ENCODE peak calls at places on chromosome 7, in six cellular contexts. One of them, this sample, is unnamed.

GRCh38 chr7:486216-486743 is 33.4 kb downstream of the PDGFA start:
- DNase-seq in K562: no peak
- DNase-seq in HepG2: no peak
- DNase-seq in A549: no peak
- DNase-seq in endothelial cell of umbilical vein: no peak
- DNase-seq in GM12878: no peak
- DNase-seq in this sample: no peak

GRCh38 chr7:30805081-30805691 is 34.0 kb downstream of the MINDY4 start:
- DNase-seq in A549: no peak
- DNase-seq in GM12878: no peak
- DNase-seq in endothelial cell of umbilical vein: no peak
- DNase-seq in K562: no peak
- DNase-seq in HepG2: no peak
- DNase-seq in this sample: no peak

GRCh38 chr7:141287936-141288335 is 214.1 kb downstream of the TMEM178B start:
- DNase-seq in HepG2: no peak
- DNase-seq in GM12878: no peak
- DNase-seq in endothelial cell of umbilical vein: no peak
- DNase-seq in K562: no peak
- DNase-seq in A549: no peak
- DNase-seq in this sample: no peak

GRCh38 chr7:140771826-140772225 is 75.3 kb downstream of the NDUFB2 start:
- DNase-seq in HepG2: no peak
- DNase-seq in A549: no peak
- DNase-seq in K562: no peak
- DNase-seq in endothelial cell of umbilical vein: no peak
- DNase-seq in GM12878: no peak
- DNase-seq in this sample: no peak

GRCh38 chr7:11212816-11213215 is 239.1 kb downstream of the PHF14 start:
- DNase-seq in HepG2: no peak
- DNase-seq in endothelial cell of umbilical vein: no peak
- DNase-seq in GM12878: no peak
- DNase-seq in K562: no peak
- DNase-seq in A549: peak
- DNase-seq in this sample: no peak

GRCh38 chr7:131196808-131197207 is 130.9 kb upstream of the MKLN1 start:
- DNase-seq in endothelial cell of umbilical vein: peak
- DNase-seq in GM12878: no peak
- DNase-seq in A549: no peak
- DNase-seq in HepG2: no peak
- DNase-seq in K562: no peak
- DNase-seq in this sample: peak

GRCh38 chr7:140646931-140647647 is 6.5 kb upstream of the DENND2A start:
- DNase-seq in HepG2: peak
- DNase-seq in A549: peak
- DNase-seq in endothelial cell of umbilical vein: no peak
- DNase-seq in K562: peak
- DNase-seq in GM12878: no peak
- DNase-seq in this sample: peak

GRCh38 chr7:96178581-96178980 is 143.3 kb downstream of the SLC25A13 start:
- DNase-seq in A549: no peak
- DNase-seq in K562: no peak
- DNase-seq in endothelial cell of umbilical vein: no peak
- DNase-seq in GM12878: no peak
- DNase-seq in HepG2: no peak
- DNase-seq in this sample: no peak

GRCh38 chr7:10412426-10413019 is 561.1 kb upstream of the PHF14 start:
- DNase-seq in K562: peak
- DNase-seq in A549: peak
- DNase-seq in endothelial cell of umbilical vein: peak
- DNase-seq in GM12878: no peak
- DNase-seq in HepG2: peak
- DNase-seq in this sample: peak

GRCh38 chr7:37352974-37353948 is 95.4 kb downstream of the ELMO1 start:
- DNase-seq in HepG2: no peak
- DNase-seq in K562: no peak
- DNase-seq in endothelial cell of umbilical vein: no peak
- DNase-seq in GM12878: no peak
- DNase-seq in A549: peak
- DNase-seq in this sample: peak

GRCh38 chr7:47488969-47489342 is 93.0 kb downstream of the TNS3 start:
- DNase-seq in endothelial cell of umbilical vein: no peak
- DNase-seq in K562: no peak
- DNase-seq in A549: no peak
- DNase-seq in HepG2: no peak
- DNase-seq in GM12878: no peak
- DNase-seq in this sample: no peak

GRCh38 chr7:155986497-155987160 is 174.4 kb upstream of the SHH start:
- DNase-seq in A549: no peak
- DNase-seq in HepG2: no peak
- DNase-seq in GM12878: no peak
- DNase-seq in K562: no peak
- DNase-seq in endothelial cell of umbilical vein: no peak
- DNase-seq in this sample: no peak

GRCh38 chr7:123865517-123866117 is 20.6 kb downstream of the HYAL4 start:
- DNase-seq in K562: peak
- DNase-seq in endothelial cell of umbilical vein: peak
- DNase-seq in GM12878: peak
- DNase-seq in A549: peak
- DNase-seq in HepG2: peak
- DNase-seq in this sample: peak

GRCh38 chr7:45888185-45888992 is at the start of gene IGFBP1:
- DNase-seq in GM12878: no peak
- DNase-seq in A549: peak
- DNase-seq in endothelial cell of umbilical vein: peak
- DNase-seq in HepG2: peak
- DNase-seq in K562: no peak
- DNase-seq in this sample: no peak

GRCh38 chr7:151550601-151551286 is 31.0 kb upstream of the RHEB start:
- DNase-seq in HepG2: peak
- DNase-seq in GM12878: no peak
- DNase-seq in A549: peak
- DNase-seq in K562: no peak
- DNase-seq in endothelial cell of umbilical vein: peak
- DNase-seq in this sample: no peak

GRCh38 chr7:155282671-155283070 is 15.0 kb upstream of the INSIG1 start:
- DNase-seq in HepG2: no peak
- DNase-seq in GM12878: no peak
- DNase-seq in A549: no peak
- DNase-seq in endothelial cell of umbilical vein: no peak
- DNase-seq in K562: no peak
- DNase-seq in this sample: no peak

GRCh38 chr7:10122573-10123100 is 851.0 kb upstream of the PHF14 start:
- DNase-seq in endothelial cell of umbilical vein: peak
- DNase-seq in A549: no peak
- DNase-seq in GM12878: no peak
- DNase-seq in HepG2: no peak
- DNase-seq in K562: peak
- DNase-seq in this sample: no peak

GRCh38 chr7:53350241-53350640 is 314.8 kb downstream of the POM121L12 start:
- DNase-seq in HepG2: no peak
- DNase-seq in GM12878: no peak
- DNase-seq in K562: peak
- DNase-seq in endothelial cell of umbilical vein: peak
- DNase-seq in A549: peak
- DNase-seq in this sample: peak

GRCh38 chr7:134552105-134552504 is 3.2 kb downstream of the AKR1B15 start:
- DNase-seq in K562: peak
- DNase-seq in GM12878: no peak
- DNase-seq in A549: peak
- DNase-seq in endothelial cell of umbilical vein: no peak
- DNase-seq in HepG2: peak
- DNase-seq in this sample: peak

GRCh38 chr7:66505531-66506451 is 122.9 kb upstream of the KCTD7 start:
- DNase-seq in K562: no peak
- DNase-seq in HepG2: no peak
- DNase-seq in endothelial cell of umbilical vein: peak
- DNase-seq in GM12878: no peak
- DNase-seq in A549: no peak
- DNase-seq in this sample: peak

GRCh38 chr7:315516-316265 is 25.7 kb downstream of the FOXL3 start:
- DNase-seq in endothelial cell of umbilical vein: no peak
- DNase-seq in A549: no peak
- DNase-seq in GM12878: no peak
- DNase-seq in HepG2: no peak
- DNase-seq in K562: no peak
- DNase-seq in this sample: no peak

GRCh38 chr7:27147211-27148030 is at the start of gene HOXA6:
- DNase-seq in A549: no peak
- DNase-seq in K562: no peak
- DNase-seq in endothelial cell of umbilical vein: peak
- DNase-seq in GM12878: no peak
- DNase-seq in HepG2: no peak
- DNase-seq in this sample: no peak

GRCh38 chr7:27149817-27150567 is 2.4 kb downstream of the HOXA3 start:
- DNase-seq in A549: no peak
- DNase-seq in K562: no peak
- DNase-seq in endothelial cell of umbilical vein: no peak
- DNase-seq in GM12878: no peak
- DNase-seq in HepG2: no peak
- DNase-seq in this sample: no peak

GRCh38 chr7:27146491-27147210 is 923 bp downstream of the HOXA6 start:
- DNase-seq in endothelial cell of umbilical vein: no peak
- DNase-seq in HepG2: no peak
- DNase-seq in K562: no peak
- DNase-seq in A549: no peak
- DNase-seq in GM12878: no peak
- DNase-seq in this sample: no peak

GRCh38 chr7:27148776-27149641 is 1.4 kb upstream of the HOXA6 start:
- DNase-seq in GM12878: no peak
- DNase-seq in K562: no peak
- DNase-seq in A549: no peak
- DNase-seq in HepG2: no peak
- DNase-seq in endothelial cell of umbilical vein: peak
- DNase-seq in this sample: no peak

DNA sequence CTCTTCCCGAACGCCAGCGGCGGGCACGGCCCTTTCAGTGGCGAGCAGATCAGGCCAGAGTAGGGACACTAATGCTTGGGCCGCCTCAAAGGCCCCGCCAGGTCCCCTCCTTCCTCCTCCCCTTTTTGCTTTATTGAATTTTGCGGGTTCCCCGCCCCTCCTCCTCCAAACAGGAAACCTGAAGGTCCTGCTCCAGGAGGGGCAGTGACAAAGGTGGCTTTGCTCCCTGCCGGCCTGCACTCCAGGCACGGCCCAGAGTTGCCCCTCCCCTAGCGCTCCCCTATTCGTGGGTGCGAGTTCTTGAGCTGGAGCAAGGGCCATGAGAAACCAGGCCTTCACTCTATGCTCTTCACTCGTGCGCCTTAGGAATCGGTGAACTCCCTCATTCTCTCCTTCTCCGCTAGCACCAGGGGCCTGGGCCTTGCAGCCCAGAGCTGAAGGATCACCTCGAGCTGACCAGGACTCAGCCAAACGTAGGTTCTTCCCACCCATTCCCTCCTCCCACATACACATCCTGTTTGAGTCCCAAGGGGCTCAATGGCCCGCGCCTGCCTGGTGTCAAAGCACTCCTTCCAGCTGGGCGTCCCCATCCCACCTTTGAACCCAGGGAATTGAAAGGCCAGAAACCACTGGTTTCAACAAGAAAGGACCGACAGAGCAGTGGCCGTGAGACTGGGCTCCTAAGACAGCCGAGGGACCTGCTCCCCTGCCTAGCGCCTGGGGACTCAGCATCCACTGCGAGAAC is 629 bp upstream of the HOXA6 start:
- DNase-seq in K562: no peak
- DNase-seq in GM12878: no peak
- DNase-seq in endothelial cell of umbilical vein: peak
- DNase-seq in A549: no peak
- DNase-seq in HepG2: no peak
- DNase-seq in this sample: peak
- TF ChIP-seq MAX in K562: no peak
- TF ChIP-seq MAX in GM12878: no peak
- TF ChIP-seq MAX in endothelial cell of umbilical vein: no peak
- TF ChIP-seq MAX in A549: no peak
- TF ChIP-seq MAX in HepG2: no peak
- TF ChIP-seq MAX in this sample: no peak

DNA sequence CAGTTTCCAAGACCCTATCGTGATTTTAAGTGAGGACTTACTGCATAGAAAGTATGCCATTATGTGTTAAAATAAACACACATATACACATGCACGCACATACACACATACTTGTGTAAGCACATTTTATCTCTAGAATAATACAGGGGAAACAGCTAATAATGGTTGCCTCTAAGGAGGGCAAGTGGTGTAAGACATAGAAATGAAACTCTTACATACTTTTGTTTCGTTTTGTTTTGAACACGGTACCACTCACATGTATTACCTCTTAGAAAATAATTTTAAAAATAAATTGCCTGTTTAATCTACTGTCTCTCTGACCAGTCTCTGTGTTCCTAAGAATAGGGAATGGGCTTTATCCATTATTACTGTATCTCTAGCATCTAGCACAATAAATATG is 49.2 kb downstream of the HERPUD2 start:
- DNase-seq in endothelial cell of umbilical vein: no peak
- DNase-seq in GM12878: no peak
- DNase-seq in K562: no peak
- DNase-seq in HepG2: no peak
- DNase-seq in A549: no peak
- DNase-seq in this sample: no peak
- TF ChIP-seq MYC in endothelial cell of umbilical vein: no peak
- TF ChIP-seq MYC in GM12878: no peak
- TF ChIP-seq MYC in K562: no peak
- TF ChIP-seq MYC in HepG2: no peak
- TF ChIP-seq MYC in A549: no peak
- TF ChIP-seq MYC in this sample: no peak

GRCh38 chr7:5417106-5418071 is 6.2 kb downstream of the TNRC18 start:
- DNase-seq in A549: peak
- DNase-seq in endothelial cell of umbilical vein: no peak
- DNase-seq in K562: no peak
- DNase-seq in GM12878: no peak
- DNase-seq in HepG2: no peak
- DNase-seq in this sample: no peak
- TF ChIP-seq MAX in A549: no peak
- TF ChIP-seq MAX in endothelial cell of umbilical vein: no peak
- TF ChIP-seq MAX in K562: no peak
- TF ChIP-seq MAX in GM12878: no peak
- TF ChIP-seq MAX in HepG2: no peak
- TF ChIP-seq MAX in this sample: no peak

DNA sequence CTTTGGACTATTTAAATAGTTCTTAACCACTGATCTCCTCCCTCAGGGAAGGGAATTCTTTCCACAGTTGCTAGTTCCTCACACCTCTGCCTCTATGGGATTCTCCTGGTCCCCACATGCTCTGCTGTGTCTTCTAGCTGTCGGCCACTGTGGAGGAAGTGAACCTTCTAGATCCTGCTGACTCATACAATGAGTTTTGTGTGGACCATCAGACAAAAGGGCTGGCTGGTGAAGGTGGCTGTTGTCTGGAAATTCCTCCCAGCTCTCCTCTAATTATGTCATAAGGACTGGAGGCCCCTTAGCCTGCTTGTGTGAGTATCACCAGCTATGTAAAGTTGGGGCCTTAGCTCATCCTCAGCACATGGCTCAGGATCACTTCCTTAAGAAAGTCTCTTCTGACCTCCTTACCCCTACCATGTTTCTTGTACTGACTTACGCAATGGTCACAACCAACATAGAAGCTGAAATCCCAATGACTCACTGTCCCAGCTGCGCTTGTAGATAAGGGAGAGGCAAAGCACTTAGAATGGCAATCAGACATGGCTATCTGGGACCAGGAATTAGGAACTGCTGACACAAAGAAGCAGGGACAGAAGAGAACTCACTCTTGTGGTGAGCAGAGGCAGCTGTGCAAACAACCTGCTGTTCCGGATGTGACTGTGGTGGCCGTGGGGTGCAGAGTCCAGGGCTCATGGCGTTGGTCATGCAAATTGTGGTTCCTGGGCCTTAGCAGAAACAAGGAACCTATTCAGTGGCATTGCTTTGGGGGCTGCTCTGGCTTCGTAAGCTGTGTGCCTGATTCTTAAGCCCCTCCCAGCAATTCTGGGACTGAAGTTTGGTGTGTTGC is 2.5 kb upstream of the MACC1 start:
- DNase-seq in HepG2: peak
- DNase-seq in endothelial cell of umbilical vein: peak
- DNase-seq in A549: peak
- DNase-seq in GM12878: peak
- DNase-seq in K562: peak
- DNase-seq in this sample: peak
- TF ChIP-seq MYC in HepG2: peak
- TF ChIP-seq MYC in endothelial cell of umbilical vein: peak
- TF ChIP-seq MYC in A549: no peak
- TF ChIP-seq MYC in GM12878: no peak
- TF ChIP-seq MYC in K562: peak
- TF ChIP-seq MYC in this sample: peak

This sample was measured in NB4.